ENCODE peak calls at places on chromosomes 1 and 21, in nine cellular contexts. H is stimulated activated CD4-positive, alpha-beta T cell treated with anti-CD3 and anti-CD28 coated beads, TNF-alpha, amount 100 ng/mL, for 48 hours; I is endothelial cell; G is Peyer's patch; U is H54; R is stimulated activated CD8-positive, alpha-beta memory T cell treated with anti-CD3 and anti-CD28 coated beads, Interleukin-15, amount 100 ng/mL, for 4 hours; X is NCI-H2081; D is iPS-NIHi11; J is choroid plexus epithelial cell. O is an unnamed sample.

GRCh38 chr1:241225741-241226140 is 131.3 kb downstream of the RGS7 start:
- DNase-seq in H (no peak), I (no peak), G (no peak), U (no peak), R (no peak), X (peak), D (no peak), J (no peak), O (no peak)

GRCh38 chr1:2255420-2256369 is 27.6 kb downstream of the SKI start:
- DNase-seq in H (no peak), I (peak), G (peak), U (peak), R (peak), X (peak), D (no peak), J (peak), O (peak)

GRCh38 chr1:7478142-7478796 is 292.8 kb upstream of the VAMP3 start:
- DNase-seq in H (no peak), I (no peak), G (no peak), U (no peak), R (no peak), X (no peak), D (no peak), J (no peak), O (no peak)

GRCh38 chr1:218573871-218574270 is 228.7 kb downstream of the TGFB2 start:
- DNase-seq in H (no peak), I (no peak), G (no peak), U (no peak), R (no peak), X (no peak), D (no peak), J (peak), O (no peak)

GRCh38 chr1:102937401-102937800 is 170.9 kb downstream of the COL11A1 start:
- DNase-seq in H (no peak), I (no peak), G (no peak), U (no peak), R (no peak), X (no peak), D (peak), J (no peak), O (no peak)

GRCh38 chr1:156245451-156246232 is 2.2 kb downstream of the PAQR6 start:
- DNase-seq in H (no peak), I (peak), G (peak), U (no peak), R (no peak), X (peak), D (peak), J (peak), O (peak)

GRCh38 chr1:115088115-115088794 is 1.0 kb downstream of the TSPAN2 start:
- DNase-seq in H (no peak), I (no peak), G (no peak), U (no peak), R (no peak), X (no peak), D (no peak), J (no peak), O (no peak)

GRCh38 chr1:116971965-116972675 is 29.4 kb upstream of the CD101 start:
- DNase-seq in H (no peak), I (no peak), G (no peak), U (no peak), R (no peak), X (no peak), D (no peak), J (no peak), O (no peak)

GRCh38 chr1:88655685-88656299 is 28.3 kb upstream of the PKN2 start:
- DNase-seq in H (no peak), I (no peak), G (no peak), U (peak), R (no peak), X (no peak), D (peak), J (peak), O (peak)

GRCh38 chr21:37220981-37221664 is 46.0 kb downstream of the VPS26C start:
- DNase-seq in H (peak), I (peak), G (peak), U (peak), R (peak), X (peak), D (peak), J (peak), O (peak)

GRCh38 chr21:16460936-16461335 is 731.2 kb downstream of the USP25 start:
- DNase-seq in H (no peak), I (no peak), G (no peak), U (no peak), R (no peak), X (no peak), D (peak), J (no peak), O (no peak)

GRCh38 chr1:3652538-3653285 is 396 bp downstream of the TP73 start:
- DNase-seq in H (no peak), I (peak), G (no peak), U (no peak), R (no peak), X (no peak), D (peak), J (no peak), O (peak)

GRCh38 chr1:22114083-22115012 is 28.5 kb downstream of the WNT4 start:
- DNase-seq in H (no peak), I (no peak), G (peak), U (no peak), R (no peak), X (no peak), D (peak), J (peak), O (no peak)

GRCh38 chr1:178706467-178706866 is 18.6 kb upstream of the RALGPS2 start:
- DNase-seq in H (no peak), I (no peak), G (no peak), U (no peak), R (no peak), X (no peak), D (no peak), J (peak), O (no peak)